ENCODE peak calls at places on chromosomes 11 and 22, in four cellular contexts. L, R, M and S are unnamed samples.

GRCh38 chr22:37827056-37827455 is 3.9 kb downstream of the GALR3 start:
- DNase-seq in L (no peak), R (no peak), M (peak), S (no peak)

GRCh38 chr11:130278151-130278550 is 36.6 kb downstream of the ZBTB44 start:
- DNase-seq in L (no peak), R (no peak), M (no peak), S (no peak)

GRCh38 chr11:76835928-76836612 is 24.6 kb upstream of the ACER3 start:
- DNase-seq in L (no peak), R (peak), M (peak), S (no peak)

GRCh38 chr11:112499153-112499907 is 238.7 kb upstream of the PLET1 start:
- DNase-seq in L (no peak), R (no peak), M (no peak), S (no peak)

GRCh38 chr11:1852885-1853284 is at the start of gene LSP1:
- DNase-seq in L (peak), R (no peak), M (no peak), S (no peak)

GRCh38 chr22:37165066-37165465 is 15.3 kb upstream of the IL2RB start:
- DNase-seq in L (no peak), R (no peak), M (no peak), S (no peak)

GRCh38 chr22:30596886-30597285 is 5.2 kb upstream of the PES1 start:
- DNase-seq in L (no peak), R (no peak), M (no peak), S (no peak)

GRCh38 chr11:119580751-119581150 is 148.2 kb downstream of the NECTIN1 start:
- DNase-seq in L (no peak), R (no peak), M (no peak), S (no peak)

GRCh38 chr11:67438121-67438902 is 830 bp upstream of the PTPRCAP start:
- DNase-seq in L (peak), R (no peak), M (no peak), S (no peak)

GRCh38 chr11:120925944-120926343 is 98.0 kb upstream of the TBCEL start:
- DNase-seq in L (no peak), R (no peak), M (no peak), S (no peak)